ENCODE peak calls at places on chromosomes 1 and 21, in eight cellular contexts. O, V, E, P, M, I, F and C are unnamed samples.

GRCh38 chr21:43304206-43304605 is 122.7 kb downstream of the SIK1 start:
- DNase-seq in E (no peak), V (no peak), M (peak), O (no peak), I (peak), F (peak), P (no peak), C (no peak)

GRCh38 chr1:65993047-65993363 is 200.3 kb downstream of the PDE4B start:
- DNase-seq in P (no peak), F (no peak), M (no peak), I (no peak), E (no peak), O (no peak), V (no peak), C (no peak)

GRCh38 chr1:116879478-116880133 is 30.1 kb upstream of the PTGFRN start:
- DNase-seq in E (no peak), O (no peak), M (no peak), V (no peak), I (no peak), P (no peak), F (no peak), C (no peak)

GRCh38 chr1:209375681-209376360 is 207.7 kb upstream of the CAMK1G start:
- DNase-seq in F (no peak), V (no peak), M (no peak), O (no peak), I (no peak), P (no peak), E (no peak), C (no peak)

GRCh38 chr1:221708987-221709386 is 32.9 kb downstream of the DUSP10 start:
- DNase-seq in I (no peak), F (no peak), M (peak), O (peak), E (peak), V (peak), P (peak), C (peak)

GRCh38 chr1:24713176-24713575 is 32.1 kb upstream of the CLIC4 start:
- DNase-seq in E (no peak), I (no peak), V (no peak), O (no peak), P (no peak), F (no peak), M (no peak), C (no peak)

GRCh38 chr1:184283999-184284398 is 102.8 kb upstream of the C1orf21 start:
- DNase-seq in P (no peak), V (no peak), F (no peak), O (no peak), M (peak), E (no peak), I (no peak), C (no peak)

GRCh38 chr1:208089971-208090755 is 154.0 kb downstream of the PLXNA2 start:
- DNase-seq in F (no peak), V (no peak), O (no peak), M (peak), I (no peak), E (no peak), P (no peak), C (no peak)

GRCh38 chr1:52403566-52404115 is 582 bp downstream of the ORC1 start:
- DNase-seq in E (no peak), P (peak), M (no peak), I (peak), O (peak), F (no peak), V (peak), C (peak)

GRCh38 chr1:94258873-94259331 is 21.5 kb upstream of the ARHGAP29 start:
- DNase-seq in I (no peak), P (no peak), M (peak), V (no peak), E (no peak), O (peak), F (peak), C (peak)

GRCh38 chr1:165539306-165539705 is 4.5 kb upstream of the LRRC52 start:
- DNase-seq in E (no peak), M (no peak), V (no peak), I (no peak), F (no peak), P (no peak), O (peak), C (peak)

GRCh38 chr1:79877086-79877485 is 870.6 kb upstream of the ADGRL4 start:
- DNase-seq in P (no peak), E (no peak), I (no peak), V (no peak), F (no peak), O (no peak), M (no peak), C (no peak)

GRCh38 chr1:60564196-60564595 is 490.6 kb upstream of the C1orf87 start:
- DNase-seq in P (no peak), M (no peak), O (no peak), I (no peak), V (no peak), F (no peak), E (no peak), C (no peak)

GRCh38 chr1:84888753-84889152 is 4.3 kb downstream of the LPAR3 start:
- DNase-seq in V (no peak), I (no peak), F (no peak), E (no peak), P (no peak), O (no peak), M (no peak), C (peak)

GRCh38 chr1:160251687-160252526 is 10.4 kb downstream of the DCAF8 start:
- DNase-seq in O (peak), F (no peak), E (peak), P (peak), V (peak), I (peak), M (peak), C (no peak)

GRCh38 chr1:180636138-180636537 is 4.3 kb downstream of the XPR1 start:
- DNase-seq in M (no peak), V (no peak), F (no peak), E (no peak), O (no peak), I (no peak), P (peak), C (no peak)

GRCh38 chr1:188670837-188671236 is 1806.8 kb downstream of the BRINP3 start:
- DNase-seq in F (no peak), M (no peak), E (no peak), O (peak), V (no peak), P (no peak), I (no peak), C (peak)

GRCh38 chr1:231872461-231872910 is 245.9 kb downstream of the DISC1 start:
- DNase-seq in O (no peak), E (no peak), V (no peak), F (no peak), M (no peak), P (no peak), I (no peak), C (no peak)

GRCh38 chr1:15248238-15248637 is 1.2 kb downstream of the FHAD1 start:
- DNase-seq in F (no peak), I (no peak), V (no peak), M (no peak), E (no peak), O (no peak), P (no peak), C (no peak)

GRCh38 chr1:103461171-103462105 is 64.1 kb upstream of the RNPC3 start:
- DNase-seq in E (no peak), F (no peak), O (no peak), I (no peak), P (no peak), M (no peak), V (no peak), C (no peak)

GRCh38 chr1:146012703-146013565 is 8.6 kb downstream of the HJV start:
- DNase-seq in E (no peak), V (peak), P (peak), I (no peak), M (no peak), F (no peak), O (peak), C (no peak)

DNA sequence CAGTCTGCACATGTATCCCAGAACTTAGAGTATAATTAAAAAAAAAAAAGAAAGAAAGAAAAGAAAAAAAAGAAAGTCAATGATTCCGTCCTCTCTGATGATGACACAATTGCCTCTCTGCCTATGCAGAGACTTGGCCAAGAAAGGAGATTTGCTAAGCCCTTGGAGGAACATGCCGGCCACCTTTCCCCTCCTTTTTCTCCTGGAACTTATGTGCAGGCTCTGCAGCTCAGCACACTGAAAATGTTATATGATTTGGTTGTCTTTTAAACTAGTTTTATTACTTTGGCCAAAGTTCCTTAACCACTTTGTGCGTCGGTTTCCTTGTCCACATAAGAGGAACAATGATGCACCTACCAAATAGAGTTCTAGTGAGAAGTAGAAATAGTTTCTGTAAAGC is 111.4 kb upstream of the ZNF644 start:
- DNase-seq in O (no peak), I (no peak), V (no peak), E (no peak), M (no peak), P (no peak), F (no peak), C (no peak)
- H3K27ac ChIP-seq in O (no peak), I (no peak), V (no peak), E (no peak), M (no peak), P (no peak), F (no peak), C (no peak)

GRCh38 chr1:27606708-27607238 is 2.8 kb upstream of the AHDC1 start:
- DNase-seq in O (peak), M (no peak), F (no peak), E (no peak), I (no peak), P (no peak), V (no peak), C (no peak)

GRCh38 chr1:27609618-27610240 is 5.8 kb upstream of the AHDC1 start:
- DNase-seq in O (no peak), M (no peak), V (no peak), P (no peak), E (no peak), I (no peak), F (no peak), C (no peak)

GRCh38 chr1:27611450-27611849 is 7.5 kb upstream of the AHDC1 start:
- DNase-seq in O (no peak), E (no peak), F (no peak), V (no peak), I (no peak), P (no peak), M (no peak), C (no peak)

GRCh38 chr1:27607239-27607804 is 3.4 kb upstream of the AHDC1 start:
- DNase-seq in F (no peak), P (no peak), E (no peak), I (no peak), V (no peak), M (no peak), O (peak), C (no peak)

DNA sequence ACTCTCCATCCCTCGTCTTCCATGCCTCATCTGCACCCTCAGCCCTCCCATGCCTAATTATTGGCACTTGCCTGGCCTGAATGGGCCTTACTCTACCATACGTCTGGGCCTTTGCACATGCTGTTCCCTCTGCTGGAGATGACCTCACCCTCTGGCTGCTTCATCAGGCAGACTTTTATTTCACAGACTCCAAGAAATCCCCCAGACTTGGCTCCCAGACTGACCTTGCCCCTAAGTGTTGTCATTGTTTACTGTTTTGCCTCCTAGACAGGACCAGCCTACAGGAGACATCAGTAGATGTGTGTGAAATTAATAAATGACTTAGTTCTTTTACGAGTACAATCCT is 5.2 kb upstream of the AHDC1 start:
- DNase-seq in P (no peak), E (no peak), V (no peak), I (no peak), M (no peak), O (no peak), F (no peak), C (no peak)
- H3K27ac ChIP-seq in P (no peak), E (no peak), V (no peak), I (peak), M (no peak), O (no peak), F (no peak), C (no peak)

GRCh38 chr1:40096977-40097782 is at the start of gene PPT1:
- DNase-seq in O (peak), M (peak), P (peak), V (peak), E (peak), F (peak), I (peak), C (no peak)
- H3K27ac ChIP-seq in O (peak), M (peak), P (peak), V (peak), E (peak), F (peak), I (peak), C (no peak)

DNA sequence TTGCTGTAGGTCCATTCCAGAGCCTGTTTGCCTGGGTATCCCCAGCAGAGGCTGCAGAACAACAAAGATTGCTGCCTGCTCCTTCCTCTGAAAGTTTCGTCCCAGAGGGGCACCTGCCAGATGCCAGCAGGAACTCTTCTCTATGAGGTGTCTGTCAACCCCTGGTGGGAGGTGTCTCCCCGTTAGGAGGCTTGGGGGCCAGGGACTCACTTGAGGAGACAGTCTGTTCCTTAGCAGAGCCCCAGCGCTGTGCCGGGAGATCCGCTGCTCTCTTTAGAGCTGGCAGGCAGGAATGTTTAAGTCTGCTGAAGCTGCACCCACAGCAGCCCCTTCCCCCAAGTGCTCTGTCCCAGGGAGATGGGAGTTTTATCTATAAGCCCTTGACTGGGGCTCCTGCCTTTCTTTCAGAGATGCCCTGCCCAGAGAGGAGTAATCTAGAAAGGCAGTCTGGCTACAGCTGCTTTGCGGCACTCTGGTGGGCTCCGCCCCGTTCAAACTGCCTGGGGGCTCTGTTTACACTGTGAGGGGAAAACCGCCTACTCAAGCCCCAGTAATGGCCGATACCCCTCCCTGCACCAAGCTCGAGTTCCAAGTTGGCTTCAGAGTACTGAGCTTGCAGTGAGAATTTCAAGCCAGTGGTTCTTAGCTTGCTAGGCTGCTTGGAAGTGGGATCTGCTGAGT is 8.7 kb upstream of the SLC25A24 start:
- DNase-seq in P (no peak), F (no peak), O (no peak), E (no peak), I (no peak), M (no peak), V (no peak), C (no peak)
- H3K27ac ChIP-seq in P (no peak), F (no peak), O (no peak), E (no peak), I (no peak), M (no peak), V (no peak), C (no peak)

GRCh38 chr1:45305231-45305630 is 21.5 kb upstream of the HPDL start:
- DNase-seq in M (no peak), F (no peak), P (no peak), V (no peak), E (no peak), O (no peak), I (no peak), C (no peak)
- H3K27ac ChIP-seq in M (no peak), F (no peak), P (no peak), V (no peak), E (no peak), O (no peak), I (no peak), C (no peak)

GRCh38 chr1:186446138-186446537 is 14.8 kb downstream of the PDC start:
- DNase-seq in E (no peak), M (no peak), I (no peak), V (no peak), F (no peak), O (no peak), P (no peak), C (no peak)

GRCh38 chr1:186440584-186440983 is 20.3 kb downstream of the PDC start:
- DNase-seq in V (no peak), P (no peak), F (no peak), M (no peak), I (no peak), O (no peak), E (no peak), C (peak)

GRCh38 chr1:186438567-186438966 is 22.3 kb downstream of the PDC start:
- DNase-seq in E (no peak), P (no peak), V (no peak), I (no peak), F (no peak), M (no peak), O (no peak), C (no peak)

GRCh38 chr1:186443638-186444037 is 17.3 kb downstream of the PDC start:
- DNase-seq in I (no peak), M (no peak), V (no peak), O (no peak), E (no peak), P (no peak), F (no peak), C (no peak)

DNA sequence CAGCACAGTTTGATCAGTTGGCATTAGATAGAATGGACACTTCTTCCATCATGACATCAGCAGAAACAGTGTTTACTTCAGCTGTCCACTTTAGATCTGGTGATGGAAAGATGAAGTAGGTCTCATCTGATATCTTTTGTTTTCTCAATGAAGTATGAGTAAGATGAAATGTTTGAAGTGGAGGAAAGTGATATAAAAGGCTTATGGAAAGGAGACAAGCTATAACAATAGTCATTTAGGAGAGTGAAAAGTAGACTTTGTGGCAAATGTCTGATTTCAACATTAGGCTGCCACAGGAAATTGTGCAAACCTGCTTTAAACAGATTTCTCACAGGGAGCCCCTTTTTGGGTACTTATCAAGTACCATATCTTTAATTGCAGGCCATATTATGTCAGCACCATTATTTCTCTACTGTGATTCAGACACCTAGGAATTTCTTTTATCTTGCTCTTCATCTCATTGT is 18.2 kb downstream of the PDC start:
- DNase-seq in P (peak), E (no peak), I (no peak), M (no peak), V (no peak), F (no peak), O (no peak), C (no peak)
- H3K27ac ChIP-seq in P (no peak), E (no peak), I (no peak), M (no peak), V (no peak), F (no peak), O (no peak), C (no peak)